ENCODE peak calls at places on chromosomes 3 and 15, in four cellular contexts. X is GM12878, E is K562, B is H1. S is an unnamed sample.

GRCh38 chr15:101625169-101625568 is 27.0 kb downstream of the TM2D3 start:
- DNase-seq in X (no peak), E (no peak), B (no peak), S (no peak)

GRCh38 chr15:91522609-91523332 is 330.7 kb upstream of the SLCO3A1 start:
- DNase-seq in X (no peak), E (no peak), B (no peak), S (no peak)

GRCh38 chr3:147655236-147655635 is 246.1 kb downstream of the ZIC1 start:
- DNase-seq in X (no peak), E (no peak), B (no peak), S (no peak)

GRCh38 chr3:24160424-24160823 is 215.3 kb downstream of the NR1D2 start:
- DNase-seq in X (no peak), E (no peak), B (no peak), S (no peak)

GRCh38 chr3:72338082-72338941 is 509.9 kb downstream of the SHQ1 start:
- DNase-seq in X (no peak), E (no peak), B (no peak), S (no peak)

GRCh38 chr3:111695584-111696213 is 100.6 kb upstream of the ZBED2 start:
- DNase-seq in X (no peak), E (no peak), B (no peak), S (peak)

GRCh38 chr3:124887177-124887995 is at the start of gene ITGB5:
- DNase-seq in X (no peak), E (peak), B (no peak), S (peak)

GRCh38 chr15:52068004-52068403 is 44.6 kb downstream of the BCL2L10 start:
- DNase-seq in X (no peak), E (no peak), B (no peak), S (no peak)

GRCh38 chr15:48371961-48372360 is 40.7 kb downstream of the DUT start:
- DNase-seq in X (no peak), E (no peak), B (no peak), S (no peak)

GRCh38 chr3:28617821-28618220 is 269.2 kb upstream of the AZI2 start:
- DNase-seq in X (no peak), E (no peak), B (no peak), S (no peak)

GRCh38 chr3:34361921-34362320 is 563.5 kb downstream of the PDCD6IP start:
- DNase-seq in X (peak), E (no peak), B (no peak), S (no peak)

GRCh38 chr15:31024330-31024729 is 32.9 kb upstream of the MTMR10 start:
- DNase-seq in X (no peak), E (no peak), B (peak), S (peak)

GRCh38 chr15:72169921-72170611 is 27.5 kb downstream of the GRAMD2A start:
- DNase-seq in X (no peak), E (peak), B (no peak), S (no peak)

DNA sequence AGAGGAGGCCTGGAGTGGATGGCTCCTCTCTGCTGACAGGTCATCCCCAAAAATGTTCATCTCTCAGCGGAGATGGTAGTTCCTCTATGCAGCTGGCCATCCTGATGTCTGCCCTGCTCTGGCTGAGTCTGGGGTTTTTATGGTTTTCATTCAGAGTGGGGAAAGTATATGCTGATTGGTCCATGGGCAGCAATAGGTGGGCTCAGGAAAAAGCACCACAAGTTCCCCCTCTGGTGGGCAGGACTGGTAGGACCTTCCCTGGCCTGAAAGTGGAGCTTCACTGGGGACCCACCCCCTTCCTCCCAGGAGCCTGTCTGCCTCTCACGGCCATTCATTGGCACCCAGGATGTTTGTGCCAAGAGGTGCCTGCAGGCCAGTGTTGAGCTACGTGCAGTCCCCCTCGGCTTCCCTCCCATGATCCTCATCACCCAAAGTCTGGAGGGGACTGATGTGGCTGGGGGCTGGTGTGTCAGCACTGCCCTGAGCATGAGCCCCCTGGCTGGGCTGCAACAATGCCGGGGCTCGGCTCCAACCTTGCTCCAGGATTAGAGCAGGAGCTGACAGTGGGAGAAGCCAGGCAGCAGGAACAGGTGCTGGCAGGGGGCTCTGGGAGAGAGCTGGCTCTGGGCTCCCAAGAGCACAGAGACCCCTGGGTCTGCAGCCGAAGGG is 13.1 kb upstream of the BLOC1S6 start:
- DNase-seq in X (no peak), E (peak), B (peak), S (peak)
- TF ChIP-seq CHD2 in X (no peak), E (no peak), B (no peak), S (no peak)

DNA sequence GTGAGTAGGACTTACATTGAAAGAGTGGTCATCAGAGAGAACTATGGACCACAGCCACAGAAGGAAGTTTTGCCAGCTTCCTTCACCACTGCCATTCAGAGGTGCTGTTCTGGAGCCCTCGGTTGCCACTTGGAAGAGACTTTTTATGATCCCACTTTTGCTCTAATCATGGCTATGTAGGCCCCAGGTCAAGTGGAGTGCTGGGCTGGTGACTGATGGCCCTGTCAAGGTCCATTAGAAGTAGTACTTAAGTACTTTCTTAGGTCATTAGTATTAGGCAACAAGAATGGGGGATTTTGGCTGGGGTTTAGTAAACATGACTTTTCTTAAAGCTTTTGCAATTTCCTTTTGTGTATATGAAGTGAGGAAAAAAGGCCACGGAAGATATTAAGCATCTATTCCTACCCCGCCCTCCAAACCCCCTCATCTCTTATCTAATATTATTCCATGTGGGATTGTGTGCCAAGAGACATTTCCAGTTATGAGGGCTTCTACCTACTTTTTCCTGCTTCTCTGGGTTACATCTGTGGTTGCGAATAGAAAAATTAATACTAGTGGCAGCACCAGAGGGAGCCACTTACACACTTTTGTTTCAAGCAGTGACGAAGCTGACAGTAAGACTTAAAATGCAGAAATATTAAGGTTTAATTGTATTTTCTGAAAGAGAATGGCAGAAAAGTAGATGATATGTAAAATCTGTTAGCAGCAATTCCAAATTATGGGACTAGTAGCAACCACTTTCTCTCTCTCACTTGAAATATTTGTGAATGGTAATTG is 13.9 kb downstream of the NLGN1 start:
- DNase-seq in X (no peak), E (no peak), B (no peak), S (peak)
- TF ChIP-seq CBX5 in X (no peak), E (no peak), B (no peak), S (no peak)

DNA sequence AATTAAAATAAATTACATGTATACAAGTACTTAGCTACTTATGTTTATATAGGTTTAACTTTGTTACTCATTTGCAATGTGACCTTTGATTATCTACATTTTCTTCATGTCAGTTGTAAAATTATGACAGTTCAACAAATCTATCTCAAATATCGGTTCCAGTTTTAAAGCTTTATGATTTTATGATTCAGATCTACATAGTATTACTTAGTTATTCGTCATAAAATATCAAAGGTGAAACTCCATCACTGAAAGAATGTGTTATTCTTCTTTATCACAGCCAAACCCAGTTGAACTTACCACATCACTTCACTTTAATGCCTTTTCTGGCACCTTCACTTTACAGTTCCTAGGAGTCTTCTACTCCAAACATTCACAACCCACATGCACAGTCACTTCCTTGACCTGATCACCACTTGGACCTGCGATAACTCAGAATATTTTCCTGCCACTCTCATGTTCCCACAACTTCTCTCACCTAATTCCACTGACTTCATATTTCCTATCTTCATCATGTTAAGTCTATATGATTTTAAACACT is 47.2 kb downstream of the SLITRK3 start:
- DNase-seq in X (no peak), E (no peak), B (no peak), S (no peak)
- TF ChIP-seq CHD2 in X (no peak), E (no peak), B (no peak), S (no peak)

GRCh38 chr3:49901351-49902339 is 2.0 kb downstream of the MST1R start:
- DNase-seq in X (no peak), E (no peak), B (no peak), S (no peak)
- TF ChIP-seq CBX5 in X (no peak), E (no peak), B (no peak), S (no peak)

DNA sequence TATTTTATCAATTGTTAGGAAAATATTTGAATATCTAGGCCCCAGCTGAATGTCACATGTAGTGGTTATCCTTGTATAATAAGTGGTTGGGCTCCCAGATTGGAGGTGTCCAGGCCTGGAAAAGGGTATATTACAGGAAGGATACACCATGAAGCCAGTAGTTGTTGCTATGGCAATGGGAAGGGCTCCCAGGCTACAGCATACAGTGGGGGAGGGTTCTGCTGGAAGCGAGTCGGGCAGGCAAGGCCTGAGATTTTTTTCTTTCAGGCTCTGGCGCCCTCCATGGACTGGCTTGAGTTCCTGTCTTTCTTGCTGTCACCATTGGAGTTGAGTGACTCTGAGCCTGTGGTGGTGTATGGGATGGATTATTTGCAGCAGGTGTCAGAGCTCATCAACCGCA is 8.9 kb downstream of the ECE2 start:
- DNase-seq in X (no peak), E (peak), B (no peak), S (peak)
- TF ChIP-seq CHD2 in X (no peak), E (no peak), B (no peak), S (no peak)

S was measured in HepG2.